ENCODE peak calls at places on chromosomes 3 and 15, in eight cellular contexts. Y, E, N, R, B, V, X and F are unnamed samples.
A peak's percentile ranks its signal among the peaks of the same experiment; 100 is the strongest.

GRCh38 chr3:13371100-13372075 is 48.7 kb downstream of the NUP210 start:
- DNase-seq in X (no peak), N (no peak), V (no peak), B (no peak), R (peak; percentile 10), Y (no peak), E (no peak), F (no peak)

GRCh38 chr3:128372281-128372680 is 94.4 kb downstream of the DNAJB8 start:
- DNase-seq in E (no peak), N (no peak), Y (no peak), R (no peak), B (no peak), X (no peak), V (no peak), F (no peak)

GRCh38 chr3:126346466-126346865 is 10.7 kb downstream of the KLF15 start:
- DNase-seq in E (no peak), X (no peak), R (no peak), Y (no peak), N (no peak), B (no peak), V (no peak), F (no peak)

GRCh38 chr15:58521293-58521991 is 89.7 kb downstream of the LIPC start:
- DNase-seq in E (peak; percentile 46), Y (peak; percentile 90), X (peak; percentile 59), R (peak; percentile 75), V (peak; percentile 80), N (no peak), B (no peak), F (peak; percentile 58)

GRCh38 chr3:177744873-177745646 is 547.8 kb upstream of the TBL1XR1 start:
- DNase-seq in R (no peak), E (no peak), V (peak; percentile 84), X (no peak), N (no peak), Y (no peak), B (no peak), F (no peak)

GRCh38 chr15:82047493-82048446 is 2.0 kb upstream of the MEX3B start:
- DNase-seq in E (no peak), N (peak; percentile 15), Y (peak; percentile 9), B (peak; percentile 0), R (no peak), X (no peak), V (no peak), F (peak; percentile 14)

GRCh38 chr15:99507732-99508571 is 57.8 kb upstream of the MEF2A start:
- DNase-seq in N (no peak), Y (no peak), B (no peak), R (peak; percentile 29), X (peak; percentile 12), E (peak; percentile 82), V (peak; percentile 17), F (peak; percentile 55)

GRCh38 chr15:40909662-40910625 is 15.7 kb downstream of the VPS18 start:
- DNase-seq in R (peak; percentile 46), E (peak; percentile 75), B (no peak), Y (no peak), N (peak; percentile 51), V (no peak), X (no peak), F (no peak)

GRCh38 chr3:108322352-108322751 is 26.0 kb downstream of the HHLA2 start:
- DNase-seq in Y (no peak), B (no peak), V (no peak), R (no peak), N (no peak), E (no peak), X (no peak), F (no peak)

GRCh38 chr3:61417352-61417751 is 144.0 kb upstream of the PTPRG start:
- DNase-seq in R (peak; percentile 30), V (no peak), Y (no peak), N (no peak), B (no peak), E (no peak), X (no peak), F (peak; percentile 81)

GRCh38 chr3:133448478-133449122 is 48.7 kb downstream of the BFSP2 start:
- DNase-seq in E (no peak), N (no peak), V (no peak), X (no peak), R (no peak), B (no peak), Y (no peak), F (no peak)

GRCh38 chr15:60967728-60968127 is 261.4 kb downstream of the RORA start:
- DNase-seq in B (no peak), E (no peak), N (no peak), V (no peak), Y (no peak), X (no peak), R (no peak), F (no peak)

GRCh38 chr3:167203062-167203461 is 177.0 kb downstream of the ZBBX start:
- DNase-seq in R (no peak), E (no peak), V (no peak), X (no peak), B (no peak), N (no peak), Y (no peak), F (no peak)